ENCODE peak calls at places on chromosomes 1 and 21, in eight cellular contexts. R is omental fat pad; M is lower leg skin; I is endothelial cell of umbilical vein; N is aorta; Y is stimulated activated CD4-positive, alpha-beta T cell treated with anti-CD3 and anti-CD28 coated beads, TNF-alpha, amount 100 ng/mL, for 48 hours; Z is NCI-H460; K is kidney. O is an unnamed sample.

GRCh38 chr21:44530221-44530902 is 9.6 kb downstream of the KRTAP10-1 start:
- DNase-seq in R (no peak), M (no peak), I (no peak), N (no peak), Y (no peak), Z (no peak), K (no peak), O (no peak)

GRCh38 chr1:47317841-47318240 is 3.9 kb upstream of the STIL start:
- DNase-seq in R (no peak), M (no peak), I (no peak), N (no peak), Y (no peak), Z (no peak), K (no peak), O (no peak)

GRCh38 chr1:74732960-74733615 is at the start of the genes CRYZ and TYW3:
- DNase-seq in R (peak), M (peak), I (peak), N (peak), Y (peak), Z (peak), K (peak), O (peak)

GRCh38 chr1:181514298-181515290 is 31.3 kb downstream of the CACNA1E start:
- DNase-seq in R (no peak), M (no peak), I (no peak), N (no peak), Y (no peak), Z (no peak), K (no peak), O (no peak)

GRCh38 chr1:20398744-20399143 is 87.3 kb downstream of the CAMK2N1 start:
- DNase-seq in R (no peak), M (no peak), I (no peak), N (no peak), Y (no peak), Z (no peak), K (no peak), O (no peak)

GRCh38 chr1:182127656-182128055 is 66.1 kb upstream of the ZNF648 start:
- DNase-seq in R (no peak), M (no peak), I (no peak), N (no peak), Y (no peak), Z (no peak), K (no peak), O (no peak)

GRCh38 chr1:175015243-175015642 is 8.0 kb downstream of the MRPS14 start:
- DNase-seq in R (no peak), M (no peak), I (no peak), N (no peak), Y (no peak), Z (no peak), K (no peak), O (no peak)

GRCh38 chr1:239388578-239388977 is 2.2 kb downstream of the CHRM3 start:
- DNase-seq in R (no peak), M (no peak), I (no peak), N (no peak), Y (no peak), Z (no peak), K (no peak), O (no peak)

GRCh38 chr21:16372546-16372945 is 642.8 kb downstream of the USP25 start:
- DNase-seq in R (no peak), M (no peak), I (no peak), N (no peak), Y (no peak), Z (no peak), K (no peak), O (no peak)

GRCh38 chr1:14137411-14138134 is 437.6 kb downstream of the PRDM2 start:
- DNase-seq in R (no peak), M (no peak), I (no peak), N (no peak), Y (no peak), Z (no peak), K (no peak), O (no peak)

GRCh38 chr21:29939859-29940245 is at the start of gene GRIK1:
- DNase-seq in R (no peak), M (no peak), I (no peak), N (no peak), Y (no peak), Z (no peak), K (peak), O (no peak)

GRCh38 chr1:158248122-158248521 is 6.1 kb upstream of the CD1A start:
- DNase-seq in R (no peak), M (peak), I (no peak), N (no peak), Y (peak), Z (no peak), K (no peak), O (no peak)

GRCh38 chr1:21865609-21865942 is 53.5 kb downstream of the LDLRAD2 start:
- DNase-seq in R (no peak), M (no peak), I (no peak), N (no peak), Y (no peak), Z (no peak), K (no peak), O (no peak)

GRCh38 chr1:35452086-35452485 is 105.1 kb downstream of the KIAA0319L start:
- DNase-seq in R (no peak), M (peak), I (peak), N (no peak), Y (no peak), Z (no peak), K (no peak), O (no peak)

GRCh38 chr1:203175237-203176181 is at the start of gene MYBPH:
- DNase-seq in R (no peak), M (no peak), I (no peak), N (peak), Y (no peak), Z (no peak), K (peak), O (no peak)

O was measured in ureter.